ENCODE peak calls at places on chromosomes 5 and 9, in five cellular contexts. One of them, this sample, is unnamed.

GRCh38 chr5:43425965-43426364 is 13.8 kb upstream of the CCL28 start:
- DNase-seq in A549: no peak
- DNase-seq in GM12878: no peak
- DNase-seq in K562: no peak
- DNase-seq in IMR-90: peak; percentile 80
- DNase-seq in this sample: no peak

GRCh38 chr5:39674209-39675082 is 249.7 kb upstream of the DAB2 start:
- DNase-seq in A549: no peak
- DNase-seq in GM12878: no peak
- DNase-seq in K562: no peak
- DNase-seq in IMR-90: no peak
- DNase-seq in this sample: no peak

GRCh38 chr5:123937230-123937629 is 425.3 kb downstream of the CSNK1G3 start:
- DNase-seq in A549: no peak
- DNase-seq in GM12878: peak; percentile 3
- DNase-seq in K562: peak; percentile 26
- DNase-seq in IMR-90: peak; percentile 67
- DNase-seq in this sample: peak; percentile 26

GRCh38 chr5:176676361-176676824 is 29.1 kb downstream of the TSPAN17 start:
- DNase-seq in A549: peak; percentile 40
- DNase-seq in GM12878: peak; percentile 61
- DNase-seq in K562: peak; percentile 75
- DNase-seq in IMR-90: peak; percentile 16
- DNase-seq in this sample: no peak

GRCh38 chr9:99103909-99104458 is 929 bp upstream of the TGFBR1 start:
- DNase-seq in A549: no peak
- DNase-seq in GM12878: no peak
- DNase-seq in K562: peak; percentile 32
- DNase-seq in IMR-90: peak; percentile 61
- DNase-seq in this sample: no peak

GRCh38 chr9:93268551-93269314 is 84.8 kb downstream of the WNK2 start:
- DNase-seq in A549: no peak
- DNase-seq in GM12878: no peak
- DNase-seq in K562: no peak
- DNase-seq in IMR-90: no peak
- DNase-seq in this sample: peak; percentile 8

GRCh38 chr5:113039229-113039628 is 62.6 kb downstream of the DCP2 start:
- DNase-seq in A549: no peak
- DNase-seq in GM12878: no peak
- DNase-seq in K562: no peak
- DNase-seq in IMR-90: no peak
- DNase-seq in this sample: no peak

GRCh38 chr9:69122086-69122390 is 52.0 kb upstream of the TJP2 start:
- DNase-seq in A549: peak; percentile 48
- DNase-seq in GM12878: no peak
- DNase-seq in K562: no peak
- DNase-seq in IMR-90: peak; percentile 61
- DNase-seq in this sample: peak; percentile 74

GRCh38 chr9:77783518-77783917 is 135.4 kb upstream of the GNA14 start:
- DNase-seq in A549: no peak
- DNase-seq in GM12878: no peak
- DNase-seq in K562: no peak
- DNase-seq in IMR-90: no peak
- DNase-seq in this sample: no peak

GRCh38 chr9:33695856-33696255 is 99.5 kb upstream of the PRSS3 start:
- DNase-seq in A549: no peak
- DNase-seq in GM12878: no peak
- DNase-seq in K562: no peak
- DNase-seq in IMR-90: no peak
- DNase-seq in this sample: no peak

GRCh38 chr5:88355490-88356050 is 86.9 kb upstream of the TMEM161B start:
- DNase-seq in A549: no peak
- DNase-seq in GM12878: no peak
- DNase-seq in K562: no peak
- DNase-seq in IMR-90: no peak
- DNase-seq in this sample: no peak

GRCh38 chr5:81572201-81572600 is 178.3 kb upstream of the ACOT12 start:
- DNase-seq in A549: no peak
- DNase-seq in GM12878: no peak
- DNase-seq in K562: no peak
- DNase-seq in IMR-90: no peak
- DNase-seq in this sample: no peak

GRCh38 chr5:149902177-149902576 is 42.4 kb downstream of the PDE6A start:
- DNase-seq in A549: no peak
- DNase-seq in GM12878: no peak
- DNase-seq in K562: no peak
- DNase-seq in IMR-90: no peak
- DNase-seq in this sample: peak; percentile 24

GRCh38 chr9:97504381-97505216 is 3.1 kb downstream of the TMOD1 start:
- DNase-seq in A549: no peak
- DNase-seq in GM12878: no peak
- DNase-seq in K562: no peak
- DNase-seq in IMR-90: peak; percentile 57
- DNase-seq in this sample: peak; percentile 71

GRCh38 chr5:135130526-135131215 is 96.6 kb upstream of the PITX1 start:
- DNase-seq in A549: no peak
- DNase-seq in GM12878: no peak
- DNase-seq in K562: no peak
- DNase-seq in IMR-90: peak; percentile 40
- DNase-seq in this sample: no peak

GRCh38 chr5:98308231-98308630 is 465.2 kb upstream of the RGMB start:
- DNase-seq in A549: no peak
- DNase-seq in GM12878: no peak
- DNase-seq in K562: no peak
- DNase-seq in IMR-90: no peak
- DNase-seq in this sample: no peak

GRCh38 chr5:160297776-160298175 is 14.6 kb downstream of the CCNJL start:
- DNase-seq in A549: no peak
- DNase-seq in GM12878: no peak
- DNase-seq in K562: no peak
- DNase-seq in IMR-90: no peak
- DNase-seq in this sample: no peak

GRCh38 chr5:137268646-137269045 is 230.5 kb downstream of the SPOCK1 start:
- DNase-seq in A549: no peak
- DNase-seq in GM12878: no peak
- DNase-seq in K562: no peak
- DNase-seq in IMR-90: no peak
- DNase-seq in this sample: no peak

GRCh38 chr5:94388773-94389514 is 229.5 kb downstream of the KIAA0825 start:
- DNase-seq in A549: no peak
- DNase-seq in GM12878: no peak
- DNase-seq in K562: no peak
- DNase-seq in IMR-90: no peak
- DNase-seq in this sample: no peak

GRCh38 chr5:142320851-142321560 is 3.8 kb downstream of the SPRY4 start:
- DNase-seq in A549: no peak
- DNase-seq in GM12878: no peak
- DNase-seq in K562: no peak
- DNase-seq in IMR-90: peak; percentile 47
- DNase-seq in this sample: peak; percentile 52

GRCh38 chr5:146516151-146516475 is at the start of gene GPR151:
- DNase-seq in A549: no peak
- DNase-seq in GM12878: no peak
- DNase-seq in K562: no peak
- DNase-seq in IMR-90: peak; percentile 9
- DNase-seq in this sample: no peak

GRCh38 chr9:13934411-13934810 is 379.5 kb downstream of the NFIB start:
- DNase-seq in A549: no peak
- DNase-seq in GM12878: no peak
- DNase-seq in K562: no peak
- DNase-seq in IMR-90: no peak
- DNase-seq in this sample: no peak

GRCh38 chr5:59275537-59276276 is 617.8 kb downstream of the PDE4D start:
- DNase-seq in A549: no peak
- DNase-seq in GM12878: no peak
- DNase-seq in K562: no peak
- DNase-seq in IMR-90: peak; percentile 6
- DNase-seq in this sample: no peak

GRCh38 chr9:104795082-104795481 is 31.2 kb downstream of the NIPSNAP3B start:
- DNase-seq in A549: no peak
- DNase-seq in GM12878: no peak
- DNase-seq in K562: no peak
- DNase-seq in IMR-90: no peak
- DNase-seq in this sample: no peak

GRCh38 chr5:123496892-123497291 is 15.1 kb upstream of the CSNK1G3 start:
- DNase-seq in A549: no peak
- DNase-seq in GM12878: no peak
- DNase-seq in K562: no peak
- DNase-seq in IMR-90: peak; percentile 46
- DNase-seq in this sample: no peak

GRCh38 chr9:5518937-5519319 is 8.6 kb downstream of the PDCD1LG2 start:
- DNase-seq in A549: no peak
- DNase-seq in GM12878: no peak
- DNase-seq in K562: no peak
- DNase-seq in IMR-90: no peak
- DNase-seq in this sample: no peak

GRCh38 chr9:114371986-114372917 is 15.5 kb downstream of the AKNA start:
- DNase-seq in A549: no peak
- DNase-seq in GM12878: no peak
- DNase-seq in K562: no peak
- DNase-seq in IMR-90: no peak
- DNase-seq in this sample: peak; percentile 77

GRCh38 chr5:42887575-42887974 is 75.9 kb upstream of the SELENOP start:
- DNase-seq in A549: no peak
- DNase-seq in GM12878: no peak
- DNase-seq in K562: no peak
- DNase-seq in IMR-90: no peak
- DNase-seq in this sample: no peak

GRCh38 chr9:8371686-8372085 is 572.1 kb upstream of the DMAC1 start:
- DNase-seq in A549: no peak
- DNase-seq in GM12878: no peak
- DNase-seq in K562: no peak
- DNase-seq in IMR-90: no peak
- DNase-seq in this sample: no peak

DNA sequence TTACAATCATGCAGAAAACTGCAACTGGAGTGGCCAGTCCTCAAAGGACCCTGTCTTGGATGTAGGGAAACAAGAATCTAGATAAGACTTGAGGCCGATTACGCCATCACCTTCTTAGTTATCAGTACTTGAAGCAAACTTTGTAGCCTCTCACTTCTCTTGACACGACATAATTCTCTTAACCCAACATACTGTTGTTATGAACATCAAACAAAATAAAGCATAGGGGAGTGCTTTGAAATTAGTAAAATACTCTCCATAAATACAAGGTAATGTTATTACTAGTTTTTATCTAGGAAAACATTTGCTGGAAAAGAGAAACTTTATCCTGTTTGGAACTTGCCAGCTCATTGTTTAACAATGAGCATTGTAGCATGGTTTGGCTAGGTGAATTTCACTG is 574.9 kb upstream of the DMAC1 start:
- DNase-seq in A549: no peak
- DNase-seq in GM12878: no peak
- DNase-seq in K562: no peak
- DNase-seq in IMR-90: no peak
- DNase-seq in this sample: no peak
- H3K9me3 ChIP-seq in A549: no peaks in the 10 kb centered on the region
- H3K9me3 ChIP-seq in GM12878: no peaks in the 10 kb centered on the region
- H3K9me3 ChIP-seq in K562: no peaks in the 10 kb centered on the region
- H3K9me3 ChIP-seq in IMR-90: no peaks in the 10 kb centered on the region
- H3K9me3 ChIP-seq in this sample: no peaks in the 10 kb centered on the region

GRCh38 chr5:37730896-37731455 is 108.9 kb downstream of the GDNF start:
- DNase-seq in A549: no peak
- DNase-seq in GM12878: no peak
- DNase-seq in K562: no peak
- DNase-seq in IMR-90: no peak
- DNase-seq in this sample: no peak
- TF ChIP-seq RCOR1 in A549: no peak
- TF ChIP-seq RCOR1 in GM12878: no peak
- TF ChIP-seq RCOR1 in K562: no peak
- TF ChIP-seq RCOR1 in IMR-90: no peak
- TF ChIP-seq RCOR1 in this sample: no peak

DNA sequence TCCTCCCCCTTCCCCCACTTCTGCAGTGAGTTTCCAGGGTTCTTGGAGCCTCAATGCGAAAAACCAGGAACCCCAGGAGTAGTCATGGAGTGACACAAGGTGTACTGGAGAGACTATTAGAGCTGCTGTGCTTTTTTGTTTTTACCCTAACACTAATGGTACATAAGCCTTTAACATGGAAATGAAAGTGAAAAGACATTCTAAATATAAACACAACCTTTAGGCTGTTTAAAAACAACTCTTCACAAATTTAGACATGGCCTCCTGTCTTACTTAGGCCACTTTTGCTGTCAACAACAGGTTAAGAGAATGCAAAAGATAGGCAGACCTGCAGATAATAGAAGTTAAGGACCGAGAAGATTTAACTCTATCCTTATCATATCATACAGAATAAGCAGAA is 232.2 kb downstream of the DENND1A start:
- DNase-seq in A549: no peak
- DNase-seq in GM12878: no peak
- DNase-seq in K562: no peak
- DNase-seq in IMR-90: no peak
- DNase-seq in this sample: no peak
- H3K9me3 ChIP-seq in A549: peaks cover 7% of the 10 kb centered on the region
- H3K9me3 ChIP-seq in GM12878: peaks cover 6% of the 10 kb centered on the region
- H3K9me3 ChIP-seq in K562: no peaks in the 10 kb centered on the region
- H3K9me3 ChIP-seq in IMR-90: peaks cover 5% of the 10 kb centered on the region
- H3K9me3 ChIP-seq in this sample: peaks cover 6% of the 10 kb centered on the region

GRCh38 chr5:11387382-11387781 is 516.9 kb downstream of the CTNND2 start:
- DNase-seq in A549: no peak
- DNase-seq in GM12878: no peak
- DNase-seq in K562: no peak
- DNase-seq in IMR-90: no peak
- DNase-seq in this sample: no peak

GRCh38 chr5:11383506-11384095 is 520.6 kb downstream of the CTNND2 start:
- DNase-seq in A549: no peak
- DNase-seq in GM12878: no peak
- DNase-seq in K562: no peak
- DNase-seq in IMR-90: no peak
- DNase-seq in this sample: no peak

GRCh38 chr5:11385901-11386293 is 518.3 kb downstream of the CTNND2 start:
- DNase-seq in A549: no peak
- DNase-seq in GM12878: no peak
- DNase-seq in K562: no peak
- DNase-seq in IMR-90: no peak
- DNase-seq in this sample: no peak

GRCh38 chr5:11384441-11385250 is 519.6 kb downstream of the CTNND2 start:
- DNase-seq in A549: no peak
- DNase-seq in GM12878: no peak
- DNase-seq in K562: no peak
- DNase-seq in IMR-90: no peak
- DNase-seq in this sample: peak; percentile 27

DNA sequence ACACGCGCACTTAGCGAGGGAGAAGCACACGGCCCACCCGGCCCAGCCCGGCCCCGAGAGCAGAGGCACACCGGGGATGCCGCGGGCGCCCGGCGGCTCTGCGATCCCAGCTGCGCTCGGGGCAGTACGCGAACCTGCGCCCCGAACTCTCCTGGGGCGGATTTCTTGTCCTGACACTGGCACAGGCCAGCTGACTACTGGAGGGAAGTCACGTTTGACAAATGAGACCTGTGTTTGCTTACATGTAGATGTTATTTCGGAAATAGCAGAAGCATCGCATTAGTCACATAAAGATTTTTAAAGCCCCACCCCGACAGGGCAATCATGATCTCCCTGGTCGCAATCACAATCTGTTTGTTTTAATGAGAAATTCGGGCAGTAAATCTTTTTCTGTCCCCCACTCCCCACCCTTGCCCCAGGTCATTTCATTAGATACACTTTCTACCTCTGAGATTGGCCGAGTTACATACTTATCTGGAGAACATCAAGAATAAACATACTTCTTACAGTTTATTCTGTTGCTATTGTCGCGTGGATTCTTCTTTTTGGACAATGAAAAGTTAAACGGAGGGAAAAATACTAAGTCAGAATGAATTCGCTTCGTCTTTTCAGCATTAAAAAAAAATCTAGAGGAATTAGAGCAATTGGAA is 518.9 kb downstream of the CTNND2 start:
- DNase-seq in A549: no peak
- DNase-seq in GM12878: no peak
- DNase-seq in K562: no peak
- DNase-seq in IMR-90: no peak
- DNase-seq in this sample: peak; percentile 23
- TF ChIP-seq RCOR1 in A549: no peak
- TF ChIP-seq RCOR1 in GM12878: no peak
- TF ChIP-seq RCOR1 in K562: no peak
- TF ChIP-seq RCOR1 in IMR-90: no peak
- TF ChIP-seq RCOR1 in this sample: no peak

This sample was measured in SK-N-SH.